ENCODE peak calls at places on chromosomes 3 and 15, in nine cellular contexts. One of them, this sample, is unnamed.

GRCh38 chr15:98035577-98036010 is 75.1 kb downstream of the ARRDC4 start:
- DNase-seq in nephron progenitor cell: no peak
- DNase-seq in cardiac fibroblast: no peak
- DNase-seq in SJSA1: no peak
- DNase-seq in kidney: no peak
- DNase-seq in tibial artery: no peak
- DNase-seq in stomach: no peak
- DNase-seq in suprapubic skin: no peak
- DNase-seq in NCI-H2171 treated with DMSO at 0.1 percent for 48 hours: no peak
- DNase-seq in this sample: peak

GRCh38 chr3:42746455-42747450 is 26.3 kb downstream of the CCDC13 start:
- DNase-seq in NCI-H2171 treated with DMSO at 0.1 percent for 48 hours: peak
- DNase-seq in tibial artery: peak
- DNase-seq in SJSA1: peak
- DNase-seq in kidney: no peak
- DNase-seq in stomach: peak
- DNase-seq in cardiac fibroblast: no peak
- DNase-seq in nephron progenitor cell: no peak
- DNase-seq in suprapubic skin: no peak
- DNase-seq in this sample: no peak

GRCh38 chr3:23548706-23549105 is 257.0 kb upstream of the UBE2E1 start:
- DNase-seq in cardiac fibroblast: peak
- DNase-seq in stomach: no peak
- DNase-seq in NCI-H2171 treated with DMSO at 0.1 percent for 48 hours: no peak
- DNase-seq in SJSA1: no peak
- DNase-seq in kidney: no peak
- DNase-seq in nephron progenitor cell: no peak
- DNase-seq in suprapubic skin: no peak
- DNase-seq in tibial artery: no peak
- DNase-seq in this sample: no peak

GRCh38 chr3:4957978-4958377 is 21.3 kb upstream of the BHLHE40 start:
- DNase-seq in cardiac fibroblast: no peak
- DNase-seq in nephron progenitor cell: no peak
- DNase-seq in kidney: no peak
- DNase-seq in stomach: no peak
- DNase-seq in suprapubic skin: no peak
- DNase-seq in SJSA1: no peak
- DNase-seq in NCI-H2171 treated with DMSO at 0.1 percent for 48 hours: no peak
- DNase-seq in tibial artery: no peak
- DNase-seq in this sample: no peak

GRCh38 chr15:63601026-63601726 is 4.0 kb downstream of the FBXL22 start:
- DNase-seq in stomach: no peak
- DNase-seq in suprapubic skin: peak
- DNase-seq in SJSA1: no peak
- DNase-seq in nephron progenitor cell: peak
- DNase-seq in cardiac fibroblast: peak
- DNase-seq in kidney: peak
- DNase-seq in NCI-H2171 treated with DMSO at 0.1 percent for 48 hours: peak
- DNase-seq in tibial artery: no peak
- DNase-seq in this sample: peak

GRCh38 chr3:194508486-194509449 is 22.0 kb upstream of the ATP13A3 start:
- DNase-seq in stomach: no peak
- DNase-seq in cardiac fibroblast: no peak
- DNase-seq in tibial artery: no peak
- DNase-seq in suprapubic skin: no peak
- DNase-seq in kidney: no peak
- DNase-seq in NCI-H2171 treated with DMSO at 0.1 percent for 48 hours: no peak
- DNase-seq in nephron progenitor cell: no peak
- DNase-seq in SJSA1: no peak
- DNase-seq in this sample: no peak

GRCh38 chr15:55993804-55994539 is 560 bp upstream of the NEDD4 start:
- DNase-seq in tibial artery: no peak
- DNase-seq in stomach: no peak
- DNase-seq in suprapubic skin: no peak
- DNase-seq in SJSA1: peak
- DNase-seq in cardiac fibroblast: peak
- DNase-seq in nephron progenitor cell: no peak
- DNase-seq in NCI-H2171 treated with DMSO at 0.1 percent for 48 hours: peak
- DNase-seq in kidney: no peak
- DNase-seq in this sample: peak

GRCh38 chr3:153293222-153293621 is 131.2 kb downstream of the RAP2B start:
- DNase-seq in stomach: no peak
- DNase-seq in tibial artery: no peak
- DNase-seq in NCI-H2171 treated with DMSO at 0.1 percent for 48 hours: no peak
- DNase-seq in nephron progenitor cell: no peak
- DNase-seq in kidney: no peak
- DNase-seq in SJSA1: no peak
- DNase-seq in suprapubic skin: no peak
- DNase-seq in cardiac fibroblast: peak
- DNase-seq in this sample: peak

GRCh38 chr3:167749209-167749608 is 13.7 kb downstream of the SERPINI1 start:
- DNase-seq in NCI-H2171 treated with DMSO at 0.1 percent for 48 hours: no peak
- DNase-seq in SJSA1: no peak
- DNase-seq in cardiac fibroblast: no peak
- DNase-seq in tibial artery: no peak
- DNase-seq in kidney: no peak
- DNase-seq in stomach: no peak
- DNase-seq in nephron progenitor cell: no peak
- DNase-seq in suprapubic skin: no peak
- DNase-seq in this sample: no peak

GRCh38 chr15:98949624-98950023 is 58.0 kb downstream of the PGPEP1L start:
- DNase-seq in kidney: no peak
- DNase-seq in stomach: no peak
- DNase-seq in nephron progenitor cell: no peak
- DNase-seq in cardiac fibroblast: no peak
- DNase-seq in tibial artery: no peak
- DNase-seq in NCI-H2171 treated with DMSO at 0.1 percent for 48 hours: no peak
- DNase-seq in suprapubic skin: no peak
- DNase-seq in SJSA1: no peak
- DNase-seq in this sample: no peak

GRCh38 chr15:50993598-50993997 is 85.1 kb downstream of the AP4E1 start:
- DNase-seq in kidney: no peak
- DNase-seq in suprapubic skin: no peak
- DNase-seq in stomach: no peak
- DNase-seq in NCI-H2171 treated with DMSO at 0.1 percent for 48 hours: no peak
- DNase-seq in SJSA1: no peak
- DNase-seq in nephron progenitor cell: no peak
- DNase-seq in cardiac fibroblast: peak
- DNase-seq in tibial artery: no peak
- DNase-seq in this sample: no peak

GRCh38 chr15:38688761-38689160 is 124.1 kb upstream of the RASGRP1 start:
- DNase-seq in suprapubic skin: no peak
- DNase-seq in nephron progenitor cell: no peak
- DNase-seq in tibial artery: no peak
- DNase-seq in cardiac fibroblast: no peak
- DNase-seq in stomach: no peak
- DNase-seq in NCI-H2171 treated with DMSO at 0.1 percent for 48 hours: no peak
- DNase-seq in kidney: no peak
- DNase-seq in SJSA1: no peak
- DNase-seq in this sample: no peak

GRCh38 chr3:61960976-61961375 is 399.6 kb downstream of the PTPRG start:
- DNase-seq in tibial artery: no peak
- DNase-seq in NCI-H2171 treated with DMSO at 0.1 percent for 48 hours: no peak
- DNase-seq in SJSA1: no peak
- DNase-seq in stomach: no peak
- DNase-seq in kidney: no peak
- DNase-seq in nephron progenitor cell: no peak
- DNase-seq in cardiac fibroblast: no peak
- DNase-seq in suprapubic skin: no peak
- DNase-seq in this sample: peak

GRCh38 chr3:15051531-15051930 is 13.6 kb downstream of the MRPS25 start:
- DNase-seq in NCI-H2171 treated with DMSO at 0.1 percent for 48 hours: no peak
- DNase-seq in kidney: no peak
- DNase-seq in suprapubic skin: no peak
- DNase-seq in nephron progenitor cell: peak
- DNase-seq in SJSA1: no peak
- DNase-seq in stomach: peak
- DNase-seq in cardiac fibroblast: peak
- DNase-seq in tibial artery: no peak
- DNase-seq in this sample: peak

GRCh38 chr3:49609815-49610214 is 55.5 kb downstream of the BSN start:
- DNase-seq in suprapubic skin: peak
- DNase-seq in stomach: no peak
- DNase-seq in kidney: no peak
- DNase-seq in SJSA1: no peak
- DNase-seq in tibial artery: peak
- DNase-seq in NCI-H2171 treated with DMSO at 0.1 percent for 48 hours: no peak
- DNase-seq in nephron progenitor cell: no peak
- DNase-seq in cardiac fibroblast: no peak
- DNase-seq in this sample: no peak

GRCh38 chr3:56347219-56347871 is 120.9 kb downstream of the ERC2 start:
- DNase-seq in cardiac fibroblast: peak
- DNase-seq in stomach: peak
- DNase-seq in SJSA1: no peak
- DNase-seq in suprapubic skin: no peak
- DNase-seq in tibial artery: no peak
- DNase-seq in nephron progenitor cell: peak
- DNase-seq in kidney: no peak
- DNase-seq in NCI-H2171 treated with DMSO at 0.1 percent for 48 hours: no peak
- DNase-seq in this sample: peak

GRCh38 chr15:22887157-22887951 is 48.9 kb downstream of the NIPA2 start:
- DNase-seq in kidney: no peak
- DNase-seq in cardiac fibroblast: peak
- DNase-seq in SJSA1: peak
- DNase-seq in nephron progenitor cell: no peak
- DNase-seq in NCI-H2171 treated with DMSO at 0.1 percent for 48 hours: peak
- DNase-seq in suprapubic skin: peak
- DNase-seq in stomach: no peak
- DNase-seq in tibial artery: no peak
- DNase-seq in this sample: peak

GRCh38 chr3:133930341-133930933 is 34.8 kb upstream of the RAB6B start:
- DNase-seq in nephron progenitor cell: no peak
- DNase-seq in NCI-H2171 treated with DMSO at 0.1 percent for 48 hours: peak
- DNase-seq in kidney: no peak
- DNase-seq in SJSA1: no peak
- DNase-seq in suprapubic skin: no peak
- DNase-seq in stomach: no peak
- DNase-seq in cardiac fibroblast: peak
- DNase-seq in tibial artery: no peak
- DNase-seq in this sample: peak

GRCh38 chr3:52183786-52184445 is 14.0 kb upstream of the ALAS1 start:
- DNase-seq in stomach: no peak
- DNase-seq in nephron progenitor cell: no peak
- DNase-seq in kidney: no peak
- DNase-seq in cardiac fibroblast: no peak
- DNase-seq in tibial artery: no peak
- DNase-seq in suprapubic skin: peak
- DNase-seq in NCI-H2171 treated with DMSO at 0.1 percent for 48 hours: no peak
- DNase-seq in SJSA1: no peak
- DNase-seq in this sample: no peak

GRCh38 chr3:194925614-194926013 is 239.9 kb downstream of the FAM43A start:
- DNase-seq in stomach: no peak
- DNase-seq in kidney: no peak
- DNase-seq in NCI-H2171 treated with DMSO at 0.1 percent for 48 hours: peak
- DNase-seq in tibial artery: no peak
- DNase-seq in SJSA1: no peak
- DNase-seq in cardiac fibroblast: no peak
- DNase-seq in suprapubic skin: no peak
- DNase-seq in nephron progenitor cell: no peak
- DNase-seq in this sample: no peak

GRCh38 chr3:119295816-119296484 is 1.8 kb downstream of the ARHGAP31 start:
- DNase-seq in nephron progenitor cell: no peak
- DNase-seq in stomach: no peak
- DNase-seq in suprapubic skin: no peak
- DNase-seq in tibial artery: no peak
- DNase-seq in kidney: no peak
- DNase-seq in SJSA1: no peak
- DNase-seq in cardiac fibroblast: peak
- DNase-seq in NCI-H2171 treated with DMSO at 0.1 percent for 48 hours: no peak
- DNase-seq in this sample: no peak

GRCh38 chr3:58260261-58260731 is 22.7 kb downstream of the ABHD6 start:
- DNase-seq in tibial artery: no peak
- DNase-seq in SJSA1: peak
- DNase-seq in NCI-H2171 treated with DMSO at 0.1 percent for 48 hours: peak
- DNase-seq in suprapubic skin: no peak
- DNase-seq in stomach: no peak
- DNase-seq in kidney: no peak
- DNase-seq in nephron progenitor cell: no peak
- DNase-seq in cardiac fibroblast: peak
- DNase-seq in this sample: peak

GRCh38 chr15:27582741-27583400 is 516.2 kb downstream of the OCA2 start:
- DNase-seq in stomach: no peak
- DNase-seq in nephron progenitor cell: no peak
- DNase-seq in NCI-H2171 treated with DMSO at 0.1 percent for 48 hours: no peak
- DNase-seq in tibial artery: no peak
- DNase-seq in cardiac fibroblast: no peak
- DNase-seq in kidney: no peak
- DNase-seq in SJSA1: no peak
- DNase-seq in suprapubic skin: no peak
- DNase-seq in this sample: no peak

GRCh38 chr3:189353988-189354735 is 182.4 kb downstream of the TPRG1 start:
- DNase-seq in SJSA1: no peak
- DNase-seq in cardiac fibroblast: no peak
- DNase-seq in stomach: no peak
- DNase-seq in suprapubic skin: no peak
- DNase-seq in NCI-H2171 treated with DMSO at 0.1 percent for 48 hours: no peak
- DNase-seq in tibial artery: no peak
- DNase-seq in nephron progenitor cell: no peak
- DNase-seq in kidney: no peak
- DNase-seq in this sample: peak

GRCh38 chr3:20013396-20013795 is 1.3 kb upstream of the PP2D1 start:
- DNase-seq in kidney: no peak
- DNase-seq in SJSA1: no peak
- DNase-seq in suprapubic skin: no peak
- DNase-seq in nephron progenitor cell: no peak
- DNase-seq in tibial artery: no peak
- DNase-seq in cardiac fibroblast: no peak
- DNase-seq in stomach: no peak
- DNase-seq in NCI-H2171 treated with DMSO at 0.1 percent for 48 hours: no peak
- DNase-seq in this sample: no peak

GRCh38 chr3:13177641-13178040 is 104.4 kb upstream of the IQSEC1 start:
- DNase-seq in stomach: no peak
- DNase-seq in kidney: no peak
- DNase-seq in SJSA1: no peak
- DNase-seq in nephron progenitor cell: no peak
- DNase-seq in tibial artery: peak
- DNase-seq in cardiac fibroblast: no peak
- DNase-seq in suprapubic skin: no peak
- DNase-seq in NCI-H2171 treated with DMSO at 0.1 percent for 48 hours: no peak
- DNase-seq in this sample: no peak

GRCh38 chr3:57745101-57745500 is 11.0 kb upstream of the SLMAP start:
- DNase-seq in nephron progenitor cell: no peak
- DNase-seq in NCI-H2171 treated with DMSO at 0.1 percent for 48 hours: no peak
- DNase-seq in stomach: no peak
- DNase-seq in kidney: no peak
- DNase-seq in SJSA1: no peak
- DNase-seq in tibial artery: no peak
- DNase-seq in suprapubic skin: no peak
- DNase-seq in cardiac fibroblast: no peak
- DNase-seq in this sample: no peak

GRCh38 chr3:187955076-187955952 is 198.6 kb upstream of the LPP start:
- DNase-seq in nephron progenitor cell: no peak
- DNase-seq in stomach: no peak
- DNase-seq in NCI-H2171 treated with DMSO at 0.1 percent for 48 hours: no peak
- DNase-seq in kidney: peak
- DNase-seq in cardiac fibroblast: peak
- DNase-seq in tibial artery: peak
- DNase-seq in SJSA1: no peak
- DNase-seq in suprapubic skin: no peak
- DNase-seq in this sample: peak

GRCh38 chr3:48465531-48466378 is 19.2 kb downstream of the ATRIP start:
- DNase-seq in suprapubic skin: peak
- DNase-seq in stomach: peak
- DNase-seq in nephron progenitor cell: peak
- DNase-seq in NCI-H2171 treated with DMSO at 0.1 percent for 48 hours: no peak
- DNase-seq in tibial artery: peak
- DNase-seq in kidney: peak
- DNase-seq in SJSA1: peak
- DNase-seq in cardiac fibroblast: peak
- DNase-seq in this sample: peak

GRCh38 chr3:111607242-111607641 is 12.1 kb upstream of the ZBED2 start:
- DNase-seq in stomach: no peak
- DNase-seq in NCI-H2171 treated with DMSO at 0.1 percent for 48 hours: no peak
- DNase-seq in SJSA1: no peak
- DNase-seq in suprapubic skin: no peak
- DNase-seq in tibial artery: no peak
- DNase-seq in cardiac fibroblast: no peak
- DNase-seq in nephron progenitor cell: no peak
- DNase-seq in kidney: no peak
- DNase-seq in this sample: no peak

GRCh38 chr3:56775931-56776461 is 25.8 kb downstream of the ARHGEF3 start:
- DNase-seq in stomach: no peak
- DNase-seq in kidney: no peak
- DNase-seq in cardiac fibroblast: no peak
- DNase-seq in nephron progenitor cell: no peak
- DNase-seq in SJSA1: no peak
- DNase-seq in tibial artery: no peak
- DNase-seq in suprapubic skin: no peak
- DNase-seq in NCI-H2171 treated with DMSO at 0.1 percent for 48 hours: no peak
- DNase-seq in this sample: no peak